ENCODE peak calls at places on chromosomes 6 and 20, in four cellular contexts. One of them, this sample, is unnamed.

GRCh38 chr6:98875375-98875774 is 41.0 kb downstream of the POU3F2 start:
- DNase-seq in MM.1S: no peak
- DNase-seq in left ventricle myocardium inferior: peak; percentile 20
- DNase-seq in transverse colon: no peak
- DNase-seq in this sample: no peak

GRCh38 chr20:3168079-3168828 is 5.1 kb downstream of the LZTS3 start:
- DNase-seq in MM.1S: no peak
- DNase-seq in left ventricle myocardium inferior: peak; percentile 49
- DNase-seq in transverse colon: peak; percentile 64
- DNase-seq in this sample: no peak

GRCh38 chr6:48067148-48067709 is 43.8 kb downstream of the PTCHD4 start:
- DNase-seq in transverse colon: no peak
- DNase-seq in left ventricle myocardium inferior: no peak
- DNase-seq in MM.1S: no peak
- DNase-seq in this sample: no peak

GRCh38 chr6:134948142-134948541 is 1.8 kb downstream of the ALDH8A1 start:
- DNase-seq in transverse colon: no peak
- DNase-seq in left ventricle myocardium inferior: no peak
- DNase-seq in MM.1S: no peak
- DNase-seq in this sample: no peak

GRCh38 chr6:139943391-139943790 is 568.9 kb upstream of the CITED2 start:
- DNase-seq in MM.1S: no peak
- DNase-seq in left ventricle myocardium inferior: no peak
- DNase-seq in transverse colon: no peak
- DNase-seq in this sample: no peak

GRCh38 chr20:40860487-40860902 is 168.1 kb upstream of the TOP1 start:
- DNase-seq in transverse colon: no peak
- DNase-seq in MM.1S: no peak
- DNase-seq in left ventricle myocardium inferior: no peak
- DNase-seq in this sample: no peak

GRCh38 chr6:152746172-152746553 is 4.4 kb upstream of the VIP start:
- DNase-seq in left ventricle myocardium inferior: no peak
- DNase-seq in transverse colon: no peak
- DNase-seq in MM.1S: no peak
- DNase-seq in this sample: no peak

GRCh38 chr6:105318660-105319059 is 84.2 kb downstream of the PREP start:
- DNase-seq in MM.1S: no peak
- DNase-seq in left ventricle myocardium inferior: no peak
- DNase-seq in transverse colon: no peak
- DNase-seq in this sample: no peak

GRCh38 chr20:34512955-34513419 is 3.2 kb upstream of the DYNLRB1 start:
- DNase-seq in transverse colon: no peak
- DNase-seq in left ventricle myocardium inferior: no peak
- DNase-seq in MM.1S: no peak
- DNase-seq in this sample: no peak

GRCh38 chr20:46621492-46621891 is 29.8 kb downstream of the SLC13A3 start:
- DNase-seq in MM.1S: no peak
- DNase-seq in transverse colon: no peak
- DNase-seq in left ventricle myocardium inferior: no peak
- DNase-seq in this sample: no peak

GRCh38 chr20:41889125-41889870 is 271.1 kb upstream of the CHD6 start:
- DNase-seq in MM.1S: no peak
- DNase-seq in transverse colon: no peak
- DNase-seq in left ventricle myocardium inferior: no peak
- DNase-seq in this sample: no peak

GRCh38 chr6:33091957-33092356 is 16.2 kb downstream of the HLA-DPB1 start:
- DNase-seq in MM.1S: peak; percentile 46
- DNase-seq in left ventricle myocardium inferior: no peak
- DNase-seq in transverse colon: peak; percentile 51
- DNase-seq in this sample: no peak

GRCh38 chr6:4509506-4509905 is 266.7 kb upstream of the CDYL start:
- DNase-seq in left ventricle myocardium inferior: no peak
- DNase-seq in MM.1S: no peak
- DNase-seq in transverse colon: no peak
- DNase-seq in this sample: no peak

GRCh38 chr6:90610671-90611542 is 24.0 kb upstream of the MAP3K7 start:
- DNase-seq in transverse colon: no peak
- DNase-seq in left ventricle myocardium inferior: peak; percentile 45
- DNase-seq in MM.1S: peak; percentile 12
- DNase-seq in this sample: no peak

GRCh38 chr20:2955257-2955950 is 82.1 kb downstream of the PTPRA start:
- DNase-seq in left ventricle myocardium inferior: no peak
- DNase-seq in transverse colon: no peak
- DNase-seq in MM.1S: peak; percentile 25
- DNase-seq in this sample: no peak

GRCh38 chr20:49570161-49570827 is 2.4 kb upstream of the PTGIS start:
- DNase-seq in MM.1S: no peak
- DNase-seq in left ventricle myocardium inferior: no peak
- DNase-seq in transverse colon: no peak
- DNase-seq in this sample: no peak
- H3K27ac ChIP-seq in MM.1S: no peak overlapping the region
- H3K27ac ChIP-seq in left ventricle myocardium inferior: peak overlapping the region; percentile 88
- H3K27ac ChIP-seq in transverse colon: peak overlapping the region; percentile 75
- H3K27ac ChIP-seq in this sample: peak overlapping the region; percentile 88

DNA sequence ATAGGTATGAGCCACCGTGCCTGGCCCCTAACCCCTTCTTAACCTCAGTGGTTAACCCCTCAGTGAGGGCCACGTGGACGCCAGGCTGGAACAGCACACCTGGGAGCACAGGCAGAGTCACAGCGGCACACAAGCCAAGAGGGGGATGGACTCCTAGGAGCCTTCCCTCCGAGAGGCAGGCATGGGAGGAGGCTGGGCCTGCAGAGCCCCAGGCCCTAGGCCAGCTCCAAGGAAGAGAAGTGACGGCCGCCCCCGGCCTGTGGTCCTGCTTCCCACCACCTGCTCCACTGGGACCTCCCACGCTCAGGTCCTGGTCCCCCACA is 3.8 kb downstream of the GATA5 start:
- DNase-seq in transverse colon: no peak
- DNase-seq in left ventricle myocardium inferior: no peak
- DNase-seq in MM.1S: no peak
- DNase-seq in this sample: no peak
- H3K27me3 ChIP-seq in transverse colon: peaks cover 79% of the 10 kb centered on the region
- H3K27me3 ChIP-seq in left ventricle myocardium inferior: peaks cover 88% of the 10 kb centered on the region
- H3K27me3 ChIP-seq in MM.1S: peaks cover 94% of the 10 kb centered on the region
- H3K27me3 ChIP-seq in this sample: peaks cover 9% of the 10 kb centered on the region

GRCh38 chr6:75604294-75604693 is 2.6 kb downstream of the SENP6 start:
- DNase-seq in transverse colon: no peak
- DNase-seq in left ventricle myocardium inferior: no peak
- DNase-seq in MM.1S: no peak
- DNase-seq in this sample: no peak
- H3K27ac ChIP-seq in transverse colon: peak overlapping the region; percentile 92
- H3K27ac ChIP-seq in left ventricle myocardium inferior: no peak overlapping the region
- H3K27ac ChIP-seq in MM.1S: no peak overlapping the region
- H3K27ac ChIP-seq in this sample: no peak overlapping the region

GRCh38 chr6:149541139-149541538 is 4.7 kb downstream of the PPIL4 start:
- DNase-seq in MM.1S: no peak
- DNase-seq in transverse colon: no peak
- DNase-seq in left ventricle myocardium inferior: no peak
- DNase-seq in this sample: no peak
- H3K27me3 ChIP-seq in MM.1S: no peaks in the 10 kb centered on the region
- H3K27me3 ChIP-seq in transverse colon: no peaks in the 10 kb centered on the region
- H3K27me3 ChIP-seq in left ventricle myocardium inferior: no peaks in the 10 kb centered on the region
- H3K27me3 ChIP-seq in this sample: no peaks in the 10 kb centered on the region

DNA sequence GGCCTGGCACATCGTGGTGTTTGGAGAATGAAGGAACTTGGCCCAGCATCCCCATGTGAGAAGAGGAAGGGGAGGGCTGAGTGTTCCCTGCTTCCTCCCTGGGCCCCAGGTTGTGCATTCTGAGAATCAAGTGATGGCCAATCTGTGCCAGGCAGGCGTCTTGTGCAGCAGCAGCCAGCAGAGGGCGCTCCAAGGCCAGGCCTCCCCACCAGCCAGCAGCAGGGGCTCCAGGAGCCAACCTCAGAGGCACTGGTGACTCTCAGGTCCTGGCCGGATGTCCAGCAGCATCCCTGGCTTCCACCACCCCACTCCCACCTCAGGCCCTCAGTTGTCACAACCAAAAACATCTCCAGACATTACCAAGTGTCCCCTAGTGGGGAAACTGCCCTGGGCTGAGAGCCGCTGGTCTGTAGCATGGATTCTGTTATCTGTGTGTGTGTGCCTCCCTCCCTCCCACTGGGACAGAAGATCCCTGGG is 192.0 kb downstream of the PREX1 start:
- DNase-seq in MM.1S: peak; percentile 37
- DNase-seq in left ventricle myocardium inferior: peak; percentile 54
- DNase-seq in transverse colon: no peak
- DNase-seq in this sample: no peak
- H3K27ac ChIP-seq in MM.1S: no peak overlapping the region
- H3K27ac ChIP-seq in left ventricle myocardium inferior: no peak overlapping the region
- H3K27ac ChIP-seq in transverse colon: no peak overlapping the region
- H3K27ac ChIP-seq in this sample: no peak overlapping the region

GRCh38 chr6:30077218-30077617 is 1.6 kb upstream of the RNF39 start:
- DNase-seq in transverse colon: no peak
- DNase-seq in left ventricle myocardium inferior: no peak
- DNase-seq in MM.1S: no peak
- DNase-seq in this sample: no peak
- H3K27me3 ChIP-seq in transverse colon: peaks cover 76% of the 10 kb centered on the region
- H3K27me3 ChIP-seq in left ventricle myocardium inferior: peaks cover 80% of the 10 kb centered on the region
- H3K27me3 ChIP-seq in MM.1S: peaks cover 54% of the 10 kb centered on the region
- H3K27me3 ChIP-seq in this sample: peaks cover 19% of the 10 kb centered on the region

GRCh38 chr6:12158686-12159415 is 131.3 kb upstream of the EDN1 start:
- DNase-seq in left ventricle myocardium inferior: no peak
- DNase-seq in transverse colon: no peak
- DNase-seq in MM.1S: no peak
- DNase-seq in this sample: no peak
- H3K27ac ChIP-seq in left ventricle myocardium inferior: no peak overlapping the region
- H3K27ac ChIP-seq in transverse colon: no peak overlapping the region
- H3K27ac ChIP-seq in MM.1S: no peak overlapping the region
- H3K27ac ChIP-seq in this sample: no peak overlapping the region

GRCh38 chr6:11734861-11735652 is 43.5 kb downstream of the ADTRP start:
- DNase-seq in MM.1S: no peak
- DNase-seq in transverse colon: no peak
- DNase-seq in left ventricle myocardium inferior: no peak
- DNase-seq in this sample: no peak
- H3K27me3 ChIP-seq in MM.1S: no peaks in the 10 kb centered on the region
- H3K27me3 ChIP-seq in transverse colon: no peaks in the 10 kb centered on the region
- H3K27me3 ChIP-seq in left ventricle myocardium inferior: peaks cover 44% of the 10 kb centered on the region
- H3K27me3 ChIP-seq in this sample: no peaks in the 10 kb centered on the region

GRCh38 chr20:57030611-57031600 is 235.5 kb downstream of the BMP7 start:
- DNase-seq in MM.1S: no peak
- DNase-seq in transverse colon: no peak
- DNase-seq in left ventricle myocardium inferior: no peak
- DNase-seq in this sample: no peak
- H3K27ac ChIP-seq in MM.1S: no peak overlapping the region
- H3K27ac ChIP-seq in transverse colon: no peak overlapping the region
- H3K27ac ChIP-seq in left ventricle myocardium inferior: no peak overlapping the region
- H3K27ac ChIP-seq in this sample: no peak overlapping the region